ENCODE peak calls at places on chromosome 15, in four cellular contexts. A, W, Q and V are unnamed samples.

GRCh38 chr15:64907991-64908390 is 3.7 kb upstream of the ANKDD1A start:
- DNase-seq in A (no peak), W (no peak), Q (no peak), V (no peak)

GRCh38 chr15:91864669-91865068 is 11.2 kb downstream of the SLCO3A1 start:
- DNase-seq in A (no peak), W (no peak), Q (no peak), V (no peak)

GRCh38 chr15:81890496-81890895 is 155.3 kb downstream of the MEX3B start:
- DNase-seq in Q (no peak), W (no peak), A (no peak), V (no peak)

GRCh38 chr15:89206908-89207331 is 14.5 kb downstream of the RLBP1 start:
- DNase-seq in Q (peak; percentile 56), A (peak; percentile 89), W (no peak), V (peak; percentile 90)

GRCh38 chr15:28978661-28979060 is 92.9 kb downstream of the APBA2 start:
- DNase-seq in A (no peak), W (no peak), Q (no peak), V (no peak)

GRCh38 chr15:67148196-67148701 is 82.8 kb downstream of the SMAD3 start:
- DNase-seq in A (no peak), Q (peak; percentile 45), W (no peak), V (no peak)

GRCh38 chr15:91970142-91970541 is 116.6 kb downstream of the SLCO3A1 start:
- DNase-seq in A (no peak), W (no peak), Q (no peak), V (no peak)

GRCh38 chr15:69661871-69662667 is 209.5 kb downstream of the RPLP1 start:
- DNase-seq in W (no peak), A (peak; percentile 1), Q (no peak), V (no peak)

GRCh38 chr15:51625236-51625635 is 2.7 kb upstream of the DMXL2 start:
- DNase-seq in A (no peak), W (peak; percentile 63), Q (no peak), V (no peak)

GRCh38 chr15:89898628-89899302 is 5.0 kb upstream of the AP3S2 start:
- DNase-seq in Q (peak; percentile 77), W (no peak), A (peak; percentile 85), V (peak; percentile 70)

GRCh38 chr15:40766906-40767837 is 2.6 kb upstream of the C15orf62 start:
- DNase-seq in A (no peak), W (no peak), Q (no peak), V (no peak)
- TF ChIP-seq NR2C2 in A (no peak), W (no peak), Q (no peak), V (no peak)

GRCh38 chr15:23075927-23076326 is 36.6 kb upstream of the TUBGCP5 start:
- DNase-seq in Q (no peak), A (no peak), W (no peak), V (no peak)

GRCh38 chr15:23074684-23075083 is 35.3 kb upstream of the TUBGCP5 start:
- DNase-seq in Q (no peak), W (no peak), A (no peak), V (no peak)

GRCh38 chr15:23069496-23070166 is 30.3 kb upstream of the TUBGCP5 start:
- DNase-seq in W (no peak), A (peak; percentile 48), Q (no peak), V (no peak)

GRCh38 chr15:23072633-23073032 is 33.3 kb upstream of the TUBGCP5 start:
- DNase-seq in W (no peak), A (no peak), Q (peak; percentile 23), V (no peak)

DNA sequence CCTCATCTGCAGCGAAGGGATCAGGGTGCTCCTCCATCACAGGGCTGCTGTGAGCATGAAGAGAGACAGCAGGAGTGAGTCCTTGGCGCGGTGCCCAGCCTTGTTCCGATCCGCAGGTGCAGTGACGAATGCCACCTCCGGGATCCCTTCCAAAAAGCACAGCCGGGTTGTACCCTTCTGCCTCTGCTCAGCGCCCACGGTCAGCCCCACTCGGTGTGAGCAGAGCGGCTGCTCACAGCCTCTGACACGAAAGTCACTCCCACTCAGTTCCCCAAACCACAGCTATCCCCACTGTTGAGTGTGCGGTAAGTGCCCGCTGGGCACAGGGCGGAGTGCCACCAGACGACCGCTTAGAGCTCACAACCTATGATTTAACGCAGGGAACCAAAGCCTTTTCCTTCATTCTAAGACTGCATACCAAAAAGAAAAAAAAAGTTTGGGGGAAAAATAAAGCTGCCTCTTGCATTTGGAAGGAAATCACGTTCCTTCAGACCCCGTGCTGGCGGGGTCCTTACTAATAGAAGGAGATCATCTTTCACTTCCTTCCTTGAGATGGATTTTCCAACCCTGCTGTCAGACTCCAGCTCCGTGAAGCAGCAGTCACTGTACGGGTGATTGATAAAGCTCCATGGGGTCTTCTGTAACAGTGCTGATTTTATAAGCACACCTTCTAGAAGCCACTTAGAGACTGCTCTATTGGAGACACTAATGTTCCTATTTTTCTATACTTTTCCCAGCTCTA is 34.7 kb upstream of the TUBGCP5 start:
- DNase-seq in A (no peak), Q (no peak), W (no peak), V (no peak)
- TF ChIP-seq NR2C2 in A (no peak), Q (no peak), W (no peak), V (no peak)

DNA sequence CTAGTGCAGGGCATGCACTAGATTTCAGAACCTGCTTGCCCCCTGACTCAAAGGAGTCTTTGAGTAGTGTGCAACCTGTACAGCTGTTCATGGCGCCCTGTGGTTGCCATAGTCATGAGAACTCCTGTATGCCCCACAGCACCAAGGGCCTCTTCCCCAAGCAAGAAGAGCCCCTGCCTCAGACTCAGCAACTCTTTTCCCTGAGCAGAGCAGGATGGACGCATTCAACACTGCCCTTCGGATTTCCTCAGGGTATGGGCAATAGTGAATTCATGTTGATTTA is 89.7 kb upstream of the KLF13 start:
- DNase-seq in W (no peak), A (no peak), Q (no peak), V (no peak)
- TF ChIP-seq NR2C2 in W (no peak), A (no peak), Q (no peak), V (no peak)

GRCh38 chr15:100910119-100910518 is 9.0 kb upstream of the LRRK1 start:
- DNase-seq in A (no peak), W (no peak), Q (no peak), V (no peak)
- TF ChIP-seq NR2C2 in A (no peak), W (no peak), Q (no peak), V (no peak)

GRCh38 chr15:75073197-75073596 is 49.8 kb downstream of the PPCDC start:
- DNase-seq in W (no peak), A (no peak), Q (no peak), V (no peak)
- TF ChIP-seq NR2C2 in W (no peak), A (no peak), Q (no peak), V (no peak)

DNA sequence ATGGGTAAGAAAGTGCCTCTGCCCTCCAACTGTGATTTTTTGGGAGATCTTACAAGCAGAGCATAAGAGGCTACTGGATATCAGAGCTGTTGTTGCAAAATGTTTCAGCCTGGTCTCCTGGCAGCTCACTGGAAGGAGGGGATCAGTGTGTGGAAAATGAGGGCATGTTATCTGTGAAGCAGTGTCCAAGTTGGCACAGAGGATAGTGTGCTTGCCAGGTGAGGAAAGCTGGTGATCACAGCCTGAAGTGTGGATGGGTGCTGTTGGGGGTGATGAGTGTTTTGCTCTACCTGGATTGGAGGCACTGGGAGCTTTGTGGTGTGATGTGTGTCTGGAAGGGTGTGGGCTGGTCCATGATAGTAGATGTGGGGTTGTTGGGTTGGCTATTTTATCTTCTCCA is 69.3 kb downstream of the MCTP2 start:
- DNase-seq in W (no peak), A (no peak), Q (no peak), V (no peak)
- TF ChIP-seq NR2C2 in W (no peak), A (no peak), Q (no peak), V (no peak)

DNA sequence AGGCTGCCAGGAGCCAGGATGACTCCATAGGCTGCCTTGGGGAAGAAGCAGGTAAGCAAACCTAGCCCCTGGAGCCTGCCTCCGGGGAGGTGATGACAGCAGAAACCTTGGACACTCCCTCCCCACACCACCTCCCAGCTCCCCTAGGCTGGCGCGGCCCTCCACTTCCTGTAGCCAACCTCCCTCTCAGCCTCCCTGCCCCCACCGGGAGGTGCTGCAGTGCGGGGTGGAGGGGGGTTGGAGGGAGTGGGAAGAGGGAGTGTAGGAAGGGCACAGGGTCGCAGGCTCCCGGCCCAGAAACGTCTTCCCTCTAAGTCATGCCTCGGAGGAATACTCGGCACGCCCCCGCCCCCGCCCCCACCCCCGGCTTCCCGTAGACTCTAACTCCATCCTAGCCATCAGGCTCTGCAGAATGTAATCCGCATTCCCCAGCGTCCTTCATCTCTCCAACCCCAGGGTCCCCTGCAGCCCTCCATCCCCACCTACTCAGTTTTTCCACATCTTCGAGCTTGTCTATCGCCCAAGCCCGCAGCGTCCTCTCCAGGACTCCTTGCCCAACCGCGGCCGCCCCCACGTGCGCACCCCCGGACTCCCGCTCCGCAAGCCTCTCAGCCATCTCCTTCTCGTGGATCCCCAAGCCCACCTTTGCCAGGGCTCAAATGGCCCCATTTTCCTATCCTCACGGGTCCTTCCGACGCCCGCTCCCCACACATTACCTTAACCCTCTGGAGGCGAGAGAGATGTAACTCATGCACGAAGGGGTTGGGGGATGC is 539 bp downstream of the LPCAT4 start:
- DNase-seq in W (no peak), A (peak; percentile 75), Q (peak; percentile 50), V (peak; percentile 85)
- TF ChIP-seq NR2C2 in W (no peak), A (no peak), Q (no peak), V (no peak)

DNA sequence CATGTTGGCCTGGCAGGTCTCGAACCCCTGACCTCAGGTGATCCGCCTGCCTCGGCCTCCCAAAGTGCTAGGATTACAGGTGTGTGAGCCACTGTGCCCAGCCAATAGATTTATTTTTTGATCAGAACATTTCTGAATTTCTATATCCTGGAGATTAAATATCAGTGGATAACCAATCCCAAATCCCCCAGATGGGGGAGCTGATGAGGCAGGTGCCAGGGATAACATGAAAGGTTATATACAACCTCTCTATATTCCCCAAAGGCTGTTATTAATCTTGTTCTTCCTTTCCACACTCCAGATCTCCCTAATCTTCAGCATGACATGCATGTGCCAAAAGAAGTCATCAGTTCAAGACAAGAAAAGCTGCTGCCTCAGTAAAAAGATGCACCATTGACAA is 112.3 kb downstream of the WDR76 start:
- DNase-seq in A (peak; percentile 19), W (no peak), Q (no peak), V (no peak)
- TF ChIP-seq NR2C2 in A (no peak), W (no peak), Q (no peak), V (no peak)

GRCh38 chr15:75902129-75902557 is 1.5 kb upstream of the FBXO22 start:
- DNase-seq in W (no peak), Q (no peak), A (peak; percentile 53), V (peak; percentile 47)
- TF ChIP-seq NR2C2 in W (no peak), Q (no peak), A (no peak), V (no peak)